ENCODE peak calls at places on chromosomes 7 and 10, in five cellular contexts. W is GM12878, E is SK-N-SH, U is HepG2, G is K562. L is an unnamed sample.

GRCh38 chr10:133381041-133381440 is 2.0 kb downstream of the PAOX start:
- DNase-seq in W (no peak), E (no peak), U (no peak), G (no peak), L (no peak)

GRCh38 chr10:71696635-71697326 is 22.8 kb downstream of the C10orf105 start:
- DNase-seq in W (no peak), E (peak; percentile 88), U (peak; percentile 33), G (peak; percentile 91), L (peak; percentile 83)

GRCh38 chr7:50363327-50364060 is 59.0 kb downstream of the IKZF1 start:
- DNase-seq in W (no peak), E (no peak), U (no peak), G (no peak), L (no peak)

GRCh38 chr10:77357611-77358010 is 280.0 kb downstream of the KCNMA1 start:
- DNase-seq in W (no peak), E (no peak), U (no peak), G (no peak), L (no peak)

GRCh38 chr10:114575417-114576131 is 82.5 kb downstream of the ABLIM1 start:
- DNase-seq in W (no peak), E (no peak), U (no peak), G (no peak), L (no peak)

GRCh38 chr7:44678468-44679179 is 70.0 kb upstream of the ZMIZ2 start:
- DNase-seq in W (no peak), E (no peak), U (peak; percentile 83), G (no peak), L (no peak)

GRCh38 chr7:102258073-102258748 is 28.5 kb upstream of the SH2B2 start:
- DNase-seq in W (no peak), E (no peak), U (peak; percentile 88), G (no peak), L (no peak)

GRCh38 chr10:112961609-112962008 is 11.6 kb downstream of the TCF7L2 start:
- DNase-seq in W (no peak), E (no peak), U (no peak), G (no peak), L (no peak)

GRCh38 chr10:103648951-103649532 is 155.5 kb downstream of the NEURL1 start:
- DNase-seq in W (no peak), E (no peak), U (no peak), G (no peak), L (no peak)

GRCh38 chr7:125506331-125506730 is 576.7 kb upstream of the POT1 start:
- DNase-seq in W (no peak), E (no peak), U (no peak), G (no peak), L (no peak)

GRCh38 chr7:83524286-83525075 is 124.5 kb downstream of the SEMA3E start:
- DNase-seq in W (no peak), E (no peak), U (no peak), G (no peak), L (no peak)

GRCh38 chr10:127576751-127577161 is 27.6 kb downstream of the NPS start:
- DNase-seq in W (no peak), E (no peak), U (no peak), G (no peak), L (no peak)

GRCh38 chr10:36725581-36726520 is 399.5 kb upstream of the ANKRD30A start:
- DNase-seq in W (no peak), E (peak; percentile 47), U (peak; percentile 12), G (no peak), L (peak; percentile 49)

GRCh38 chr7:127678947-127679346 is 27.0 kb downstream of the SND1 start:
- DNase-seq in W (peak; percentile 49), E (no peak), U (no peak), G (no peak), L (no peak)

GRCh38 chr7:101235050-101235449 is 2.6 kb downstream of the CLDN15 start:
- DNase-seq in W (no peak), E (peak; percentile 71), U (peak; percentile 29), G (peak; percentile 48), L (no peak)
- TF ChIP-seq FOXM1 in W (no peak), E (no peak), U (no peak), G (no peak), L (no peak)

GRCh38 chr10:22849077-22849810 is 78.6 kb upstream of the ARMC3 start:
- DNase-seq in W (no peak), E (no peak), U (peak; percentile 66), G (no peak), L (no peak)
- TF ChIP-seq FOXM1 in W (no peak), E (no peak), U (no peak), G (no peak), L (no peak)

GRCh38 chr7:75669579-75669978 is 69.2 kb downstream of the HIP1 start:
- DNase-seq in W (no peak), E (no peak), U (no peak), G (no peak), L (no peak)
- TF ChIP-seq FOXM1 in W (no peak), E (no peak), U (no peak), G (no peak), L (no peak)

GRCh38 chr10:69406816-69407580 is 9.7 kb downstream of the TACR2 start:
- DNase-seq in W (no peak), E (no peak), U (no peak), G (no peak), L (no peak)

GRCh38 chr10:69406302-69406811 is 10.4 kb downstream of the TACR2 start:
- DNase-seq in W (no peak), E (no peak), U (no peak), G (no peak), L (no peak)

GRCh38 chr10:69408318-69409175 is 8.2 kb downstream of the TACR2 start:
- DNase-seq in W (peak; percentile 62), E (peak; percentile 98), U (peak; percentile 80), G (peak; percentile 99), L (peak; percentile 94)

GRCh38 chr10:69409176-69409495 is 7.6 kb downstream of the TACR2 start:
- DNase-seq in W (no peak), E (no peak), U (no peak), G (no peak), L (no peak)

GRCh38 chr10:69407621-69408301 is 9.0 kb downstream of the TACR2 start:
- DNase-seq in W (no peak), E (peak; percentile 74), U (no peak), G (peak; percentile 56), L (peak; percentile 49)
- TF ChIP-seq FOXM1 in W (no peak), E (no peak), U (no peak), G (no peak), L (no peak)

L was measured in HEK293T.